ENCODE peak calls at places on chromosomes 16 and 17, in seven cellular contexts. N, D, T, C, M, E and K are unnamed samples. For H3K79me2, the result is how much of the 10 kb centered on the place peaks cover.

GRCh38 chr16:68345958-68346635 is 35.3 kb downstream of the PRMT7 start:
- DNase-seq in N (no peak), D (no peak), T (no peak), C (no peak), M (no peak), E (peak), K (no peak)

GRCh38 chr17:51702963-51703362 is 442.6 kb downstream of the UTP18 start:
- DNase-seq in N (no peak), D (no peak), T (no peak), C (no peak), M (no peak), E (no peak), K (no peak)

GRCh38 chr17:28623696-28624095 is 9.7 kb upstream of the RSKR start:
- DNase-seq in N (no peak), D (no peak), T (no peak), C (no peak), M (no peak), E (no peak), K (no peak)

GRCh38 chr17:82593590-82594087 is 54.6 kb downstream of the WDR45B start:
- DNase-seq in N (no peak), D (peak), T (no peak), C (no peak), M (no peak), E (peak), K (peak)

GRCh38 chr17:6413073-6413472 is 21.8 kb downstream of the AIPL1 start:
- DNase-seq in N (peak), D (peak), T (peak), C (peak), M (peak), E (peak), K (peak)

GRCh38 chr16:76108460-76108859 is 168.7 kb upstream of the CNTNAP4 start:
- DNase-seq in N (no peak), D (no peak), T (no peak), C (no peak), M (no peak), E (no peak), K (no peak)

GRCh38 chr17:74521701-74522201 is 9.5 kb downstream of the CD300LB start:
- DNase-seq in N (no peak), D (no peak), T (no peak), C (no peak), M (no peak), E (no peak), K (no peak)

GRCh38 chr16:11210260-11210659 is 45.7 kb downstream of the SOCS1 start:
- DNase-seq in N (no peak), D (no peak), T (no peak), C (no peak), M (no peak), E (no peak), K (no peak)

GRCh38 chr16:87060026-87060986 is 256.9 kb downstream of the C16orf95 start:
- DNase-seq in N (peak), D (peak), T (no peak), C (peak), M (peak), E (no peak), K (peak)

DNA sequence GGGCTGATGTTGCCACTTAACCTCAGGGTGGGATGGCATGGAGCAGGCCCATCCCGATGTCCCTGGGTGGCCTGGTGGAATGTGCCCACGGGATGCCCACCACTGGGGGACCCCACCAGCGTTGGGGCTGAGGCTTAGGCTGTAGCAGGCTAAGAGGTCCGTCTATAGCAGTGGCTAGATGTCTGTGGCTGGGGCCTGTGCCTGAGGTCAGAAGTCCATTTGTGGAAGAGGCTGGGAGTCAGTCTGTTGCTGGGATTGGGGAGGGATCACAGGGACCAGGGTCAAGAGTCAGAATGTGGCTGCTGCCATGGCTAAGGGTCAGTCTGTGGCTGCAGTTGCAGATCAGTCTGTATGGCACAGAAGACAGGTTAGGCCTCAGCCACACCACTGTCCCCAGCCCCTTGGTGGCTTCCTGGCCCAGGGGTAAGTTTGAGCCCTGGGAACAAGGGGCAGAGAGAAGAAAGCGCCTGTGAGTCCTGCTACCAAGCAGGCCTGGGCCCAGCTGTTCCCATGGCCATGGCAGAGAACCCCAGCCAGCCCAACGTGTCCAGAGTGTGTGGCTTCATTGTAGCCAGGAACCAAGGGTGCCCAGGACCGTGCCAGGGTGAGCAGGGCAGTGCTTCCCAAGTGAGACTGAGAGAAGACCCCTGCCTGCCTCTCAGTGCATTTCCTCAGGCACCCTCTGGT is 35.7 kb downstream of the RAI1 start:
- DNase-seq in N (no peak), D (no peak), T (no peak), C (no peak), M (no peak), E (no peak), K (no peak)
- H3K9ac ChIP-seq in N (no peak), D (no peak), T (no peak), C (no peak), M (no peak), E (no peak), K (no peak)

DNA sequence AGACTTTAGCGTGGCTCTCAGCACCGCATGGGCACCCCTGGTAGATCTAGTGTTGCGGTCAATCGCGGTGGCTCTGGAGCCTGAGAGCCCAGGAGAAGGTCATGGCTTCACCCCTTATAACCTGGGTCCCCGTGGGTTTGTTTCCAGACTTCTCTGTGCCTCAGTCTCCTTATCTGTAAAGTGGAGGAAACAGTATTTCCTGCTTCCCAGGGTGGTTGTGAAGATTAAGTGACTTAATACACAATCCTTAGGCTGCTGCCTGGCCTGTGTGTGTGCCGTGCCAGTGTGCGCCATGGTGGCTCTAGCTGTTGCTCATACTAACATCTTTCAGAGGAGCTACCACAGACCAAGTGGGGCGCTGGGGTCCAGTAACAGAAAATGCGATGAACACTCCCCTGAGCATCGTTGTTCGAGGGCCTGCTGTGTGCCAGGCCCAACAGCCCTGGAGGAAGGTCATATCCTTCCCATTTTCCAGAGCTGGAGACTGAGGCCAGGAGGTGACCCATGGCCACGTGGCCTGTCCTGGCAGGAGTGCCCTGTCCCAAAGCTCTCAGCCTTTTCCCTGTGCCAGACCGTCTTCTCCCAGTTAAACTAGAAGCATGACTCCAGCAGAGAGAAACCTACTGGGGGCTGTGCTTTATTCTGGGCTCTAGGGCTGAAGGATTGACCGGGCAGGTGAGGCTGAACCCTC is 70.1 kb downstream of the CMIP start:
- DNase-seq in N (no peak), D (no peak), T (no peak), C (no peak), M (no peak), E (no peak), K (no peak)
- H3K79me2 ChIP-seq in N (half or more), D (under half), T (half or more), C (half or more), M (under half), E (under half), K (half or more)

DNA sequence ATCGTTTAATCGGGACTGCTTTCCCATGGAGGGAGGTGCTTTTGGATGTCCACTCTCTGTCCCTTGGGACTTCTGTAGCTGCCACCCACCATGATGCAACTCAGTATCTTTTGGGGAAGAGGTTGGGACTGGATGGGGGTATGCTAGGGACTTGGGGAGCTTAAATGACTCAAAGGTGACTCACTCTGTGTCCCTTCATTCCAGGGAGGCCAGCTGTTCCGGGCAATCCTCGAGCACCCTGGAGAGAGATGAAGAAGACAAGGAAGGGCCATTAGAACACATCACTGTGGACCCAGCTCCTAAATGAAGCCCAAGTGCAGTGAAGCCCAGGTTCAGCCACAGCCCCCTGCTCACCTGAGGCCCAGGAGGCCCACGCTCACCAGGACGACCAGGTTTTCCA is 4.6 kb downstream of the COL1A1 start:
- DNase-seq in N (no peak), D (peak), T (peak), C (peak), M (no peak), E (no peak), K (peak)
- H3K9ac ChIP-seq in N (no peak), D (peak), T (no peak), C (peak), M (no peak), E (peak), K (peak)

GRCh38 chr17:59707971-59708425 is 544 bp downstream of the VMP1 start:
- DNase-seq in N (no peak), D (no peak), T (no peak), C (no peak), M (no peak), E (no peak), K (no peak)

GRCh38 chr17:59716427-59716826 is 9.0 kb downstream of the VMP1 start:
- DNase-seq in N (no peak), D (no peak), T (no peak), C (no peak), M (no peak), E (no peak), K (no peak)

GRCh38 chr17:59711936-59712335 is 4.5 kb downstream of the VMP1 start:
- DNase-seq in N (no peak), D (no peak), T (no peak), C (no peak), M (no peak), E (no peak), K (no peak)

GRCh38 chr17:59714255-59714654 is 6.8 kb downstream of the VMP1 start:
- DNase-seq in N (no peak), D (no peak), T (no peak), C (no peak), M (no peak), E (no peak), K (no peak)

GRCh38 chr17:59712856-59713255 is 5.4 kb downstream of the VMP1 start:
- DNase-seq in N (no peak), D (no peak), T (no peak), C (no peak), M (no peak), E (no peak), K (no peak)
- H3K79me2 ChIP-seq in N (half or more), D (half or more), T (half or more), C (half or more), M (under half), E (half or more), K (half or more)

GRCh38 chr16:77762260-77762659 is 26.1 kb upstream of the VAT1L start:
- DNase-seq in N (no peak), D (peak), T (no peak), C (no peak), M (no peak), E (no peak), K (no peak)

GRCh38 chr16:77763994-77764393 is 24.4 kb upstream of the VAT1L start:
- DNase-seq in N (no peak), D (no peak), T (peak), C (peak), M (no peak), E (no peak), K (no peak)

GRCh38 chr16:77767211-77767610 is 21.2 kb upstream of the VAT1L start:
- DNase-seq in N (no peak), D (no peak), T (peak), C (no peak), M (no peak), E (no peak), K (no peak)

DNA sequence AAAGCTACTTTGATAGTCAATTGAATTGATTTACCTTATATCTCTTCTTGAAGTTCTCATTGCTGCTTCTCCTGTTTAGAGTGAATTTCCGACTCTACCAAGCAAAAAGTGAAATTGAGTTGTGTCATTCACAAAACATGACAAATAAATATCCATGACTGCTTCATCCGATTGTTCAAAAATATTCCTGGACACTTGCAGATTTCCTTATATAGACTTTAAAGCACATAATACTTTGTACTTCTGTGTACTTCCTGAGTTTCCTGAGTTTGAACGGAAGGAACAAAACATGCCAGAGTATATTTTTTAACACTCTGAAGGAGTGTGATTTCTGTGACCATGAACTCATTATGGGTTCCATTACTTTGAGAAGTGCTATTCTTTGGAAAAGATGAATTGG is 20.5 kb upstream of the VAT1L start:
- DNase-seq in N (no peak), D (no peak), T (no peak), C (no peak), M (no peak), E (no peak), K (no peak)
- H3K9ac ChIP-seq in N (no peak), D (no peak), T (no peak), C (no peak), M (no peak), E (no peak), K (no peak)